ENCODE peak calls at places on chromosomes 5 and 9, in five cellular contexts. R is cardiac muscle cell, D is GM06990, I is amniotic epithelial cell, E is RPMI7951. O is an unnamed sample.

GRCh38 chr5:60670764-60671163 is 29.2 kb downstream of the DEPDC1B start:
- DNase-seq in R (no peak), D (no peak), E (no peak), I (no peak), O (no peak)

GRCh38 chr9:101400120-101400519 is 1.5 kb downstream of the ZNF189 start:
- DNase-seq in R (peak), E (no peak), I (peak), D (no peak), O (no peak)

GRCh38 chr9:126335837-126336236 is 9.2 kb downstream of the MVB12B start:
- DNase-seq in E (no peak), R (no peak), D (no peak), I (no peak), O (no peak)

GRCh38 chr5:137252513-137252912 is 246.6 kb downstream of the SPOCK1 start:
- DNase-seq in R (no peak), D (no peak), I (peak), E (peak), O (no peak)

GRCh38 chr9:2992427-2992826 is 148.5 kb upstream of the PUM3 start:
- DNase-seq in R (no peak), I (no peak), D (no peak), E (no peak), O (no peak)

GRCh38 chr5:36300927-36301540 is 668 bp downstream of the RANBP3L start:
- DNase-seq in R (no peak), I (no peak), E (no peak), D (no peak), O (no peak)

GRCh38 chr5:81065492-81065891 is 105.3 kb downstream of the RASGRF2 start:
- DNase-seq in D (no peak), I (peak), E (no peak), R (no peak), O (no peak)

GRCh38 chr9:88969646-88970373 is 21.5 kb upstream of the S1PR3 start:
- DNase-seq in D (no peak), R (no peak), I (no peak), E (no peak), O (no peak)

GRCh38 chr9:99365233-99365980 is 143.3 kb downstream of the SEC61B start:
- DNase-seq in R (peak), E (peak), I (peak), D (no peak), O (no peak)

GRCh38 chr5:137636846-137637515 is 98.9 kb downstream of the KLHL3 start:
- DNase-seq in I (peak), D (no peak), R (peak), E (no peak), O (no peak)

GRCh38 chr9:132644251-132644650 is 25.5 kb downstream of the DDX31 start:
- DNase-seq in D (no peak), I (no peak), E (no peak), R (no peak), O (no peak)

GRCh38 chr5:122035913-122036312 is 42.1 kb downstream of the LOX start:
- DNase-seq in I (peak), R (no peak), D (no peak), E (no peak), O (no peak)

O was measured in T-cell.